ENCODE peak calls at places on chromosomes 4 and X, in ten cellular contexts. One of them, this sample, is unnamed. For H3K4me1, the result is how much of the 10 kb centered on the place peaks cover.

GRCh38 chrX:108199691-108200090 is 108.1 kb downstream of the ATG4A start:
- DNase-seq in adrenal gland: peak
- DNase-seq in colonic mucosa: no peak
- DNase-seq in mammary epithelial cell: peak
- DNase-seq in right atrium auricular region: no peak
- DNase-seq in left ventricle myocardium inferior: no peak
- DNase-seq in tibial artery: no peak
- DNase-seq in cardiac muscle cell: peak
- DNase-seq in ovary: no peak
- DNase-seq in right lobe of liver: no peak
- DNase-seq in this sample: no peak

GRCh38 chrX:48794340-48794920 is 7.4 kb upstream of the HDAC6 start:
- DNase-seq in adrenal gland: no peak
- DNase-seq in colonic mucosa: no peak
- DNase-seq in mammary epithelial cell: no peak
- DNase-seq in right atrium auricular region: no peak
- DNase-seq in left ventricle myocardium inferior: no peak
- DNase-seq in tibial artery: no peak
- DNase-seq in cardiac muscle cell: no peak
- DNase-seq in ovary: no peak
- DNase-seq in right lobe of liver: no peak
- DNase-seq in this sample: no peak

GRCh38 chr4:163680390-163681098 is 186.1 kb downstream of the TMA16 start:
- DNase-seq in adrenal gland: no peak
- DNase-seq in colonic mucosa: no peak
- DNase-seq in mammary epithelial cell: no peak
- DNase-seq in right atrium auricular region: no peak
- DNase-seq in left ventricle myocardium inferior: no peak
- DNase-seq in tibial artery: no peak
- DNase-seq in cardiac muscle cell: no peak
- DNase-seq in ovary: no peak
- DNase-seq in right lobe of liver: no peak
- DNase-seq in this sample: no peak

GRCh38 chrX:109475174-109475891 is 6.6 kb downstream of the GUCY2F start:
- DNase-seq in adrenal gland: peak
- DNase-seq in colonic mucosa: peak
- DNase-seq in mammary epithelial cell: peak
- DNase-seq in right atrium auricular region: peak
- DNase-seq in left ventricle myocardium inferior: peak
- DNase-seq in tibial artery: peak
- DNase-seq in cardiac muscle cell: peak
- DNase-seq in ovary: peak
- DNase-seq in right lobe of liver: no peak
- DNase-seq in this sample: no peak

GRCh38 chr4:63919636-63920365 is 489.4 kb downstream of the TECRL start:
- DNase-seq in adrenal gland: no peak
- DNase-seq in colonic mucosa: no peak
- DNase-seq in mammary epithelial cell: no peak
- DNase-seq in right atrium auricular region: no peak
- DNase-seq in left ventricle myocardium inferior: no peak
- DNase-seq in tibial artery: no peak
- DNase-seq in cardiac muscle cell: no peak
- DNase-seq in ovary: no peak
- DNase-seq in right lobe of liver: no peak
- DNase-seq in this sample: no peak

GRCh38 chr4:128775916-128776315 is 33.6 kb upstream of the JADE1 start:
- DNase-seq in adrenal gland: no peak
- DNase-seq in colonic mucosa: no peak
- DNase-seq in mammary epithelial cell: no peak
- DNase-seq in right atrium auricular region: no peak
- DNase-seq in left ventricle myocardium inferior: no peak
- DNase-seq in tibial artery: no peak
- DNase-seq in cardiac muscle cell: no peak
- DNase-seq in ovary: no peak
- DNase-seq in right lobe of liver: no peak
- DNase-seq in this sample: no peak

GRCh38 chr4:36341936-36342335 is 60.5 kb downstream of the DTHD1 start:
- DNase-seq in adrenal gland: no peak
- DNase-seq in colonic mucosa: no peak
- DNase-seq in mammary epithelial cell: no peak
- DNase-seq in right atrium auricular region: no peak
- DNase-seq in left ventricle myocardium inferior: no peak
- DNase-seq in tibial artery: no peak
- DNase-seq in cardiac muscle cell: no peak
- DNase-seq in ovary: no peak
- DNase-seq in right lobe of liver: no peak
- DNase-seq in this sample: no peak

GRCh38 chr4:76233967-76234678 is 17.4 kb upstream of the FAM47E start:
- DNase-seq in adrenal gland: no peak
- DNase-seq in colonic mucosa: peak
- DNase-seq in mammary epithelial cell: no peak
- DNase-seq in right atrium auricular region: no peak
- DNase-seq in left ventricle myocardium inferior: no peak
- DNase-seq in tibial artery: no peak
- DNase-seq in cardiac muscle cell: no peak
- DNase-seq in ovary: no peak
- DNase-seq in right lobe of liver: no peak
- DNase-seq in this sample: no peak

GRCh38 chrX:46551494-46552128 is 6.4 kb upstream of the ZNF674 start:
- DNase-seq in adrenal gland: no peak
- DNase-seq in colonic mucosa: no peak
- DNase-seq in mammary epithelial cell: no peak
- DNase-seq in right atrium auricular region: no peak
- DNase-seq in left ventricle myocardium inferior: no peak
- DNase-seq in tibial artery: no peak
- DNase-seq in cardiac muscle cell: peak
- DNase-seq in ovary: no peak
- DNase-seq in right lobe of liver: no peak
- DNase-seq in this sample: no peak

GRCh38 chrX:149937881-149938426 is 337 bp downstream of the EOLA2 start:
- DNase-seq in adrenal gland: peak
- DNase-seq in colonic mucosa: peak
- DNase-seq in mammary epithelial cell: no peak
- DNase-seq in right atrium auricular region: no peak
- DNase-seq in left ventricle myocardium inferior: peak
- DNase-seq in tibial artery: peak
- DNase-seq in cardiac muscle cell: no peak
- DNase-seq in ovary: peak
- DNase-seq in right lobe of liver: no peak
- DNase-seq in this sample: no peak

GRCh38 chr4:85828295-85828910 is 353.5 kb downstream of the ARHGAP24 start:
- DNase-seq in adrenal gland: no peak
- DNase-seq in colonic mucosa: no peak
- DNase-seq in mammary epithelial cell: peak
- DNase-seq in right atrium auricular region: no peak
- DNase-seq in left ventricle myocardium inferior: no peak
- DNase-seq in tibial artery: no peak
- DNase-seq in cardiac muscle cell: peak
- DNase-seq in ovary: no peak
- DNase-seq in right lobe of liver: no peak
- DNase-seq in this sample: no peak

GRCh38 chr4:179583221-179583620 is 2141.0 kb upstream of the AGA start:
- DNase-seq in adrenal gland: no peak
- DNase-seq in colonic mucosa: no peak
- DNase-seq in mammary epithelial cell: no peak
- DNase-seq in right atrium auricular region: no peak
- DNase-seq in left ventricle myocardium inferior: no peak
- DNase-seq in tibial artery: no peak
- DNase-seq in cardiac muscle cell: no peak
- DNase-seq in ovary: no peak
- DNase-seq in right lobe of liver: no peak
- DNase-seq in this sample: no peak

GRCh38 chr4:105895609-105896460 is 564 bp downstream of the NPNT start:
- DNase-seq in adrenal gland: no peak
- DNase-seq in colonic mucosa: peak
- DNase-seq in mammary epithelial cell: peak
- DNase-seq in right atrium auricular region: no peak
- DNase-seq in left ventricle myocardium inferior: peak
- DNase-seq in tibial artery: peak
- DNase-seq in cardiac muscle cell: peak
- DNase-seq in ovary: no peak
- DNase-seq in right lobe of liver: peak
- DNase-seq in this sample: no peak

GRCh38 chrX:15985937-15986336 is 131.3 kb upstream of the AP1S2 start:
- DNase-seq in adrenal gland: no peak
- DNase-seq in colonic mucosa: no peak
- DNase-seq in mammary epithelial cell: peak
- DNase-seq in right atrium auricular region: no peak
- DNase-seq in left ventricle myocardium inferior: no peak
- DNase-seq in tibial artery: no peak
- DNase-seq in cardiac muscle cell: no peak
- DNase-seq in ovary: no peak
- DNase-seq in right lobe of liver: no peak
- DNase-seq in this sample: no peak

DNA sequence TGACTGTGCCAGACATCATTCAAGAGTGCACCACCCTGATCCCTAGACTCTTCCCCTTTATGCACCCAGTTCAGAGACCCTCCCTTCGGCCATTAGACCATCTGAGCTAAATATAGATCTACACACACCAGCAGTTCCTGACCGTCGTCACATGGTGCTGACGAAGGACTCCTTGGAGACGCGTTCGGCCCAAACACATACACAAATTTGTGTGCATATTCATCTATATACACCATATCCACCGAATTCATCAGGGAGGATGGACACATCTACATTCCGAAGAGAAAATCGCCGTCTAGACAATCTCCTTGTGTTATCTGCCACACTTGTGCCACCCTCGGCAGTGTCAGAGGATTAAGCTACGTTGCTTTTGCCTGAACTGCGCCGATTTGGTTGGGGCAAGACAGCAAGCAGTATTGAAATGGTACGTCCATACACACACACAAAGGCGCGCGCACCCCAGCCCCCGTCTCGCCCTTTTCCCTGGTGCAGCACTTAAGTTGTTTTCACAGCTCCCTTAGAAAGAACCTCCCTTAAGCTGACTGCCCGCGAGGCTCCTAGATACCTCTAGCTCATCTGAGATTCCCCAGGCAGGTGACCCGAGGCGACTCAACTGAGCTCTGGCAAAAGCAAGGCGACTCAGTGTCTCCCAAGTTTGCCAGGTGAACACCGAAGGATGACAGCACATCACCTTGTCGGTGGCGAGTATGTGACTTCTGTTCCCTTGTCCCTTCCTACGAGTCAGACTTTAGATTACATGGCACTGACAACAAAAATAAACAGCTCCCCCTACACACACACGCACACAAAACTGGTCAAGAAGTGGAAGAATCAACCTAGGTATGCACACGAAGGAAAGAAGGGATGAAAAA is 1.0 kb downstream of the RASGEF1B start:
- DNase-seq in adrenal gland: peak
- DNase-seq in colonic mucosa: peak
- DNase-seq in mammary epithelial cell: peak
- DNase-seq in right atrium auricular region: peak
- DNase-seq in left ventricle myocardium inferior: peak
- DNase-seq in tibial artery: peak
- DNase-seq in cardiac muscle cell: peak
- DNase-seq in ovary: peak
- DNase-seq in right lobe of liver: peak
- DNase-seq in this sample: no peak
- H3K4me1 ChIP-seq in adrenal gland: under half
- H3K4me1 ChIP-seq in colonic mucosa: under half
- H3K4me1 ChIP-seq in mammary epithelial cell: under half
- H3K4me1 ChIP-seq in right atrium auricular region: under half
- H3K4me1 ChIP-seq in left ventricle myocardium inferior: under half
- H3K4me1 ChIP-seq in tibial artery: under half
- H3K4me1 ChIP-seq in cardiac muscle cell: under half
- H3K4me1 ChIP-seq in ovary: under half
- H3K4me1 ChIP-seq in right lobe of liver: under half
- H3K4me1 ChIP-seq in this sample: under half

DNA sequence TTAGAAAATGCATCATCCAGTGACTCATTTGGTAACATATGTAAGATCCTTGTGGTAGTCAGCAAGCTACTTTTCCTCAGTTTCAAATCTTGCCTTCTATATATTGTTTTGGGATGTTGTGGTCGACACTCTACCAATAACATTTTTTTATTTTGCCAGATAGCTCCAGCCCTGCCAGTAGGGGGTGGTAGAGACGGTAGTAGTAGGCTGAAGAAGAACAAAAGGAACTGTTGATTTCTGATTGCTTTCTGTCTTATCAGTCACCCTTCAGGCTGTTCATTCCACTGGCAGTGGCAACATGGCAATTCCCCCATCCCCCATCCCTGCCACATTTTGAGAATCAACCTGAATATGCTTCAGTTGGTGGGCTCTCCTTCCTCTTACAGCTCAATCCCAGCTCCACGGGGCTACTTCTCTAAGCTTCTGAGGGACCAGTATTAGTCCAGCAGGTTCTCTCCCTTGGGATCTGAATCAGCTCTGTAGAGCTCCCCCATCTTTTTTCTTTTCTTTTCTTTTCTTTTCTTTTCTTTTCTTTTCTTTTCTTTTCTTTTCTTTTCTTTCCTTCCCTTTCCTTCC is 171.5 kb upstream of the VEGFC start:
- DNase-seq in adrenal gland: peak
- DNase-seq in colonic mucosa: no peak
- DNase-seq in mammary epithelial cell: peak
- DNase-seq in right atrium auricular region: no peak
- DNase-seq in left ventricle myocardium inferior: no peak
- DNase-seq in tibial artery: no peak
- DNase-seq in cardiac muscle cell: no peak
- DNase-seq in ovary: no peak
- DNase-seq in right lobe of liver: no peak
- DNase-seq in this sample: no peak
- TF ChIP-seq CTCF in adrenal gland: peak
- TF ChIP-seq CTCF in colonic mucosa: no peak
- TF ChIP-seq CTCF in mammary epithelial cell: peak
- TF ChIP-seq CTCF in right atrium auricular region: no peak
- TF ChIP-seq CTCF in left ventricle myocardium inferior: no peak
- TF ChIP-seq CTCF in tibial artery: no peak
- TF ChIP-seq CTCF in cardiac muscle cell: no peak
- TF ChIP-seq CTCF in ovary: no peak
- TF ChIP-seq CTCF in right lobe of liver: no peak
- TF ChIP-seq CTCF in this sample: no peak

DNA sequence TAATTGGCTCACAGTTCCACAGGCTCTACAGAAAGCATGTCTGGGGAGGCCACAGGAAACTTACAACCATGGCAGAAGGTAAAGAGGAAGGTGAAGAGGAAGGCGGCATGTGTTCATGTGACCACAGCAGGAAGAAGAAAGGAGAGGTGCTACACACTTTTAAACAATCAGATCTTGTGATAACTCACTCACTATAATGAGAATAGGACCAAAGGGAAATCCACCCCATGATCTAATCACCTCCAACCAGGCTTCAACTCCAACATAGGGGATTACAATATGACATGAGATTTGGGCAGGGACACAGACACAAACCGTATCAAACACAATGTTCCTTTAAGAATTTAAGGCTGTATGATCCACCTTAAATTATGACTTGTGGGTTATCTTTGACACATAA is 10.5 kb upstream of the PGM2 start:
- DNase-seq in adrenal gland: no peak
- DNase-seq in colonic mucosa: no peak
- DNase-seq in mammary epithelial cell: no peak
- DNase-seq in right atrium auricular region: no peak
- DNase-seq in left ventricle myocardium inferior: no peak
- DNase-seq in tibial artery: no peak
- DNase-seq in cardiac muscle cell: no peak
- DNase-seq in ovary: no peak
- DNase-seq in right lobe of liver: no peak
- DNase-seq in this sample: no peak
- H3K4me3 ChIP-seq in adrenal gland: no peak
- H3K4me3 ChIP-seq in colonic mucosa: no peak
- H3K4me3 ChIP-seq in mammary epithelial cell: no peak
- H3K4me3 ChIP-seq in right atrium auricular region: no peak
- H3K4me3 ChIP-seq in left ventricle myocardium inferior: no peak
- H3K4me3 ChIP-seq in tibial artery: no peak
- H3K4me3 ChIP-seq in cardiac muscle cell: no peak
- H3K4me3 ChIP-seq in ovary: no peak
- H3K4me3 ChIP-seq in right lobe of liver: no peak
- H3K4me3 ChIP-seq in this sample: no peak

GRCh38 chr4:112857461-112857860 is 192.0 kb upstream of the ANK2 start:
- DNase-seq in adrenal gland: no peak
- DNase-seq in colonic mucosa: no peak
- DNase-seq in mammary epithelial cell: peak
- DNase-seq in right atrium auricular region: no peak
- DNase-seq in left ventricle myocardium inferior: no peak
- DNase-seq in tibial artery: no peak
- DNase-seq in cardiac muscle cell: peak
- DNase-seq in ovary: no peak
- DNase-seq in right lobe of liver: no peak
- DNase-seq in this sample: no peak
- H3K4me1 ChIP-seq in adrenal gland: under half
- H3K4me1 ChIP-seq in colonic mucosa: under half
- H3K4me1 ChIP-seq in mammary epithelial cell: under half
- H3K4me1 ChIP-seq in right atrium auricular region: under half
- H3K4me1 ChIP-seq in left ventricle myocardium inferior: under half
- H3K4me1 ChIP-seq in tibial artery: under half
- H3K4me1 ChIP-seq in cardiac muscle cell: under half
- H3K4me1 ChIP-seq in ovary: under half
- H3K4me1 ChIP-seq in right lobe of liver: under half
- H3K4me1 ChIP-seq in this sample: under half

This sample was measured in vagina.